ENCODE peak calls at places on chromosomes 2 and 18, in eight cellular contexts. S is MCF 10A; V is foreskin fibroblast; X is stimulated activated CD4-positive, alpha-beta T cell treated with anti-CD3 and anti-CD28 coated beads, Interleukin-1b, Interleukin-23, amount 100 ng/mL, for 24 hours; W is sciatic nerve; C is mammary epithelial cell; B is GM04504; M is GM06990. R is an unnamed sample.

GRCh38 chr2:148719941-148720436 is 75.4 kb downstream of the EPC2 start:
- DNase-seq in M (no peak), W (no peak), B (no peak), S (no peak), C (no peak), V (no peak), X (no peak), R (no peak)

GRCh38 chr2:99940963-99941362 is 201.4 kb downstream of the AFF3 start:
- DNase-seq in B (no peak), W (peak), S (peak), X (no peak), V (no peak), M (no peak), C (no peak), R (no peak)

GRCh38 chr2:20356042-20356441 is 5.4 kb upstream of the PUM2 start:
- DNase-seq in V (peak), S (peak), C (peak), M (no peak), W (no peak), B (peak), X (no peak), R (no peak)

GRCh38 chr2:121075006-121075545 is 209.9 kb downstream of the TFCP2L1 start:
- DNase-seq in C (peak), W (no peak), X (no peak), V (peak), B (peak), M (peak), S (peak), R (peak)

GRCh38 chr2:88601302-88601701 is 26.0 kb downstream of the EIF2AK3 start:
- DNase-seq in B (no peak), M (no peak), W (no peak), V (no peak), S (no peak), C (no peak), X (no peak), R (no peak)

GRCh38 chr2:207996848-207997247 is 28.5 kb downstream of the PLEKHM3 start:
- DNase-seq in B (no peak), W (no peak), M (no peak), V (no peak), S (no peak), C (no peak), X (no peak), R (no peak)

GRCh38 chr18:9741821-9742541 is 33.9 kb downstream of the RAB31 start:
- DNase-seq in V (peak), B (peak), S (peak), C (no peak), W (no peak), X (no peak), M (no peak), R (no peak)

GRCh38 chr2:169644173-169644572 is 50.0 kb downstream of the CFAP210 start:
- DNase-seq in M (no peak), C (no peak), B (no peak), X (no peak), V (no peak), S (no peak), W (no peak), R (no peak)

GRCh38 chr2:28449489-28450395 is 46.1 kb upstream of the PLB1 start:
- DNase-seq in C (peak), S (peak), X (peak), V (peak), W (no peak), M (peak), B (no peak), R (peak)

GRCh38 chr18:57744211-57744694 is 58.9 kb downstream of the ATP8B1 start:
- DNase-seq in B (no peak), V (no peak), X (no peak), C (no peak), W (no peak), M (no peak), S (no peak), R (no peak)

GRCh38 chr2:191976436-191976835 is 129.5 kb upstream of the CAVIN2 start:
- DNase-seq in S (no peak), W (no peak), X (no peak), M (no peak), C (no peak), V (peak), B (no peak), R (no peak)

GRCh38 chr2:236935131-236935530 is 150.6 kb upstream of the COPS8 start:
- DNase-seq in C (no peak), X (no peak), B (no peak), M (no peak), V (no peak), S (no peak), W (no peak), R (no peak)

GRCh38 chr2:29951561-29951960 is 30.2 kb upstream of the ALK start:
- DNase-seq in C (no peak), S (no peak), X (no peak), B (no peak), M (no peak), V (no peak), W (no peak), R (no peak)

GRCh38 chr2:215680605-215681598 is 245.0 kb upstream of the FN1 start:
- DNase-seq in W (no peak), C (peak), X (no peak), M (peak), B (peak), S (peak), V (peak), R (peak)

GRCh38 chr2:226295123-226295522 is 504.5 kb downstream of the IRS1 start:
- DNase-seq in S (no peak), X (no peak), B (no peak), V (no peak), C (no peak), W (no peak), M (no peak), R (no peak)

GRCh38 chr2:125227843-125228392 is 1202.8 kb downstream of the CNTNAP5 start:
- DNase-seq in B (no peak), W (no peak), M (no peak), V (no peak), S (peak), C (no peak), X (no peak), R (no peak)

GRCh38 chr2:172845008-172845670 is 109.5 kb downstream of the RAPGEF4 start:
- DNase-seq in X (no peak), W (no peak), S (no peak), B (no peak), M (no peak), C (no peak), V (peak), R (no peak)

GRCh38 chr2:54606393-54606973 is 117.0 kb upstream of the EML6 start:
- DNase-seq in V (peak), S (no peak), X (no peak), B (no peak), M (no peak), W (no peak), C (no peak), R (peak)

GRCh38 chr2:62787381-62787780 is 81.9 kb downstream of the EHBP1 start:
- DNase-seq in B (no peak), X (no peak), W (no peak), S (peak), V (no peak), C (peak), M (peak), R (no peak)

GRCh38 chr18:3457261-3457724 is 7.3 kb downstream of the TGIF1 start:
- DNase-seq in X (no peak), V (no peak), S (no peak), W (no peak), B (no peak), C (no peak), M (no peak), R (no peak)

GRCh38 chr2:134174711-134175110 is 79.2 kb upstream of the MGAT5 start:
- DNase-seq in V (no peak), C (no peak), B (no peak), M (no peak), S (no peak), W (no peak), X (no peak), R (no peak)

GRCh38 chr2:160402997-160403979 is 90.3 kb downstream of the RBMS1 start:
- DNase-seq in B (no peak), C (peak), S (peak), V (no peak), W (no peak), M (no peak), X (no peak), R (no peak)

GRCh38 chr18:2148823-2149222 is 422.5 kb downstream of the METTL4 start:
- DNase-seq in W (no peak), C (no peak), M (no peak), B (no peak), V (no peak), S (no peak), X (no peak), R (no peak)

GRCh38 chr18:74990563-74991081 is 218.3 kb downstream of the PTGR3 start:
- DNase-seq in W (no peak), M (no peak), V (no peak), C (no peak), S (no peak), X (no peak), B (no peak), R (no peak)

GRCh38 chr18:8515142-8515865 is 93.9 kb upstream of the RAB12 start:
- DNase-seq in W (no peak), S (no peak), M (no peak), X (no peak), V (no peak), B (no peak), C (no peak), R (no peak)

GRCh38 chr18:12336887-12337286 is 28.8 kb downstream of the TUBB6 start:
- DNase-seq in M (no peak), S (peak), X (no peak), C (peak), W (no peak), B (peak), V (peak), R (no peak)

GRCh38 chr2:32118055-32118454 is 47.6 kb upstream of the SLC30A6 start:
- DNase-seq in M (no peak), X (no peak), V (no peak), C (no peak), S (no peak), B (no peak), W (no peak), R (no peak)

GRCh38 chr18:34818069-34818468 is 108.0 kb downstream of the DTNA start:
- DNase-seq in W (no peak), M (no peak), S (no peak), B (no peak), C (no peak), X (no peak), V (no peak), R (no peak)

GRCh38 chr2:18311413-18311812 is 249.0 kb downstream of the RDH14 start:
- DNase-seq in M (no peak), W (no peak), V (peak), C (no peak), S (no peak), X (no peak), B (peak), R (no peak)

GRCh38 chr18:6207119-6207518 is 207.6 kb downstream of the L3MBTL4 start:
- DNase-seq in B (no peak), V (no peak), C (no peak), M (no peak), S (no peak), X (no peak), W (no peak), R (no peak)

GRCh38 chr18:76459687-76460350 is 35.2 kb downstream of the ZNF516 start:
- DNase-seq in X (no peak), V (peak), B (peak), W (peak), M (no peak), C (peak), S (peak), R (no peak)

GRCh38 chr2:197075754-197076337 is 149.3 kb upstream of the PGAP1 start:
- DNase-seq in V (no peak), W (no peak), X (no peak), C (no peak), B (no peak), S (peak), M (no peak), R (peak)

GRCh38 chr2:60071427-60071826 is 482.0 kb downstream of the BCL11A start:
- DNase-seq in C (no peak), B (no peak), M (no peak), S (no peak), X (no peak), V (no peak), W (no peak), R (no peak)